ENCODE peak calls at places on chromosome 5, in ten cellular contexts. R is AG09309, Z is cardiac fibroblast, A is H1, X is brain microvascular endothelial cell, F is heart right ventricle, E is fibroblast of the aortic adventitia, O is choroid plexus epithelial cell, T is neural crest cell, W is AG10803. H is an unnamed sample.

GRCh38 chr5:66542728-66543127 is 53.5 kb upstream of the MAST4 start:
- DNase-seq in F (no peak), X (no peak), T (no peak), R (no peak), O (no peak), W (no peak), A (no peak), Z (no peak), E (no peak), H (no peak)

GRCh38 chr5:138504799-138505198 is 38.2 kb downstream of the ETF1 start:
- DNase-seq in X (no peak), T (no peak), O (no peak), E (peak), F (peak), Z (peak), A (no peak), W (peak), R (no peak), H (no peak)

GRCh38 chr5:41094871-41095270 is 23.7 kb upstream of the MROH2B start:
- DNase-seq in X (no peak), F (no peak), W (no peak), T (no peak), A (no peak), R (no peak), E (no peak), Z (peak), O (peak), H (no peak)

GRCh38 chr5:180873628-180874520 is 12.8 kb upstream of the ZFP62 start:
- DNase-seq in A (no peak), W (peak), X (peak), E (peak), F (no peak), Z (peak), R (no peak), T (no peak), O (peak), H (no peak)

GRCh38 chr5:177980776-177981175 is 15.3 kb downstream of the PROP1 start:
- DNase-seq in Z (no peak), X (no peak), R (no peak), E (no peak), T (no peak), F (no peak), W (no peak), O (peak), A (no peak), H (no peak)

GRCh38 chr5:143153332-143154119 is 250.0 kb downstream of the NR3C1 start:
- DNase-seq in A (no peak), F (peak), X (peak), W (peak), T (no peak), O (peak), Z (peak), E (peak), R (peak), H (no peak)

GRCh38 chr5:66498791-66499207 is 97.4 kb upstream of the MAST4 start:
- DNase-seq in Z (peak), F (no peak), O (no peak), W (peak), T (no peak), R (no peak), E (peak), X (peak), A (no peak), H (no peak)

GRCh38 chr5:114839360-114839759 is 330.3 kb downstream of the TRIM36 start:
- DNase-seq in W (no peak), A (no peak), R (no peak), O (no peak), T (no peak), X (no peak), Z (no peak), F (no peak), E (no peak), H (no peak)

GRCh38 chr5:23400951-23401350 is 106.5 kb upstream of the PRDM9 start:
- DNase-seq in W (no peak), Z (no peak), E (no peak), A (no peak), F (no peak), O (no peak), T (no peak), R (no peak), X (no peak), H (no peak)

GRCh38 chr5:180641566-180641900 is 7.9 kb downstream of the FLT4 start:
- DNase-seq in E (no peak), F (no peak), A (no peak), R (no peak), T (no peak), O (no peak), W (no peak), X (no peak), Z (no peak), H (no peak)

GRCh38 chr5:128084228-128085167 is 932 bp downstream of the SLC12A2 start:
- DNase-seq in E (peak), F (peak), O (peak), T (peak), Z (peak), X (no peak), R (no peak), A (no peak), W (no peak), H (peak)

GRCh38 chr5:37002176-37002751 is 125.7 kb downstream of the NIPBL start:
- DNase-seq in W (no peak), T (no peak), R (no peak), A (no peak), Z (no peak), F (no peak), X (no peak), E (no peak), O (no peak), H (no peak)

GRCh38 chr5:56415356-56415765 is 182.2 kb upstream of the ANKRD55 start:
- DNase-seq in Z (peak), T (no peak), O (peak), F (no peak), W (peak), A (no peak), E (peak), X (peak), R (peak), H (peak)

GRCh38 chr5:120405291-120405864 is 58.7 kb upstream of the PRR16 start:
- DNase-seq in W (peak), T (no peak), E (peak), R (peak), O (peak), A (no peak), Z (peak), F (no peak), X (peak), H (no peak)

GRCh38 chr5:44266882-44267577 is 122.2 kb downstream of the FGF10 start:
- DNase-seq in F (peak), Z (no peak), T (no peak), E (no peak), R (no peak), O (no peak), W (no peak), X (no peak), A (no peak), H (no peak)

DNA sequence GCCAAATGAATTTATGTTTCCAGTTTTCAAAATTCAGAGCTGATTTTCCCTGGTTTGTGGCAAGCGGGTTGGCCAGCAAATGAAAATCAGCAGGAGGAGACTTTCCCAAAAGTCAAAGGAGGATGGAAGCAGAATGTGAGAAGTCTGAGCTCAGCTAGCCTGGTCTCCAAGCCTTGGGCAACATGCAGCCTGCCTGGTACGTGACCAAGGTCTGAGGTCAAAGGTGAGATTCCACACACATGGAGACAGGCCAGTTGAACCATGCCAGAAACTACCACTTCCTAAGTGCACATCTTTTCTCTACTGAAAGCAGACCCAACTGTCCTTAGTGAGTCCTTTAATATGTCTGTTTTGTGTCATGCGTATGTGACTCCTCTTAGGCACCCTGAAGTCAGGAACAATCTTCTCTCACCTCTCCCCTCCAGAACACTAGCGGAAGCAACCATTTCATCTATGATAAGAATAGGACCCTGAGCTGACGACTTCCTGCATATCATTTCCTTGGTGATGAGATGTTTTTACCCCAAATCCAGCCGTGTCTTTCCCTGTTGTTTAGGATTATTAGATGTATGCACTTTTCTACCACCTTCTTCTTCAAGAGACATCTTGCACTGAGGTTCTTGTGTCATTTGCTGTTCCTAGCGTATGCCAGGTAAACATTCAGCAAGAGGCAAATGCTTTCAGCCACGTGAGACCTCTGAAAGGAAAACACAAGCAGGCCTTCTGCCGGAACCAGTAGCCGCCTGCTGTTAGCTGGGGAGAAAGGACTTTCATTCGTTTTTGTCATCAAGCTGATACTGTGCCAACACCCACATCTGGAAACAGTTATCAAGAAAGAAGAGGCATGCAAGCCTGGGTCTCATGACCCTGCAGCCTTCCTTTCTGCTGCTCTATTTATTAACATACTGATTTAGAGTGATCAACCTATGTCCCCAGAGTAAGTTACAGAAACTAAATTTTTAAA is 9.7 kb upstream of the TGFBI start:
- DNase-seq in E (peak), A (no peak), R (peak), F (no peak), T (no peak), Z (peak), W (peak), X (peak), O (peak), H (no peak)
- TF ChIP-seq CTCF in E (peak), A (no peak), R (peak), F (peak), T (no peak), Z (peak), W (peak), X (peak), O (peak), H (no peak)

GRCh38 chr5:158755971-158756370 is 343.7 kb downstream of the EBF1 start:
- DNase-seq in A (no peak), F (no peak), Z (no peak), T (no peak), O (peak), R (no peak), E (peak), X (peak), W (peak), H (no peak)

GRCh38 chr5:158755221-158755620 is 344.5 kb downstream of the EBF1 start:
- DNase-seq in O (no peak), A (no peak), X (no peak), F (no peak), E (no peak), W (no peak), R (no peak), Z (no peak), T (no peak), H (no peak)

GRCh38 chr5:158759276-158759675 is 340.4 kb downstream of the EBF1 start:
- DNase-seq in Z (no peak), O (peak), F (no peak), T (no peak), A (no peak), W (no peak), E (no peak), R (no peak), X (peak), H (no peak)

GRCh38 chr5:158758666-158759065 is 341.1 kb downstream of the EBF1 start:
- DNase-seq in O (peak), R (peak), F (no peak), A (no peak), E (peak), X (peak), W (peak), T (no peak), Z (peak), H (no peak)

DNA sequence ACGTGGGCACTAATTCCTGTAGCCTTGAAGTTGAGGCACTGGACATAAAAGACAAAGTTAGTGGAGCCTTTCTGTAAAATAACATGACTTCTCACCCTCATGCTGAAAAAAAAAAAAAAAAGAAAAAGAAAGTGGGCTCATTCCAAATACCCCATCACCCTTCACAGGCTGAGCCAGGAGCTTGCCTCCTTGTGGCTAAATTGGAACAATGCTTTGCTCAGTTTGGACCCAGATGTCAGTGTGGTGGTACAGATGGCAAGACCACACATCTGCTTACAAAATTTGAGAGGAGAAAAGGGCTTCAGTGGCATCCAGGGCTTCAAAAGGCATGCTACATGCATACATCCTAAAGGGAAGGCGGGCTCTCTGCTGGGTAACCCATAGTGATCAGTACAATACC is 342.8 kb downstream of the EBF1 start:
- DNase-seq in X (no peak), O (no peak), T (no peak), W (peak), Z (no peak), F (no peak), R (no peak), E (peak), A (no peak), H (no peak)
- TF ChIP-seq CTCF in X (peak), O (peak), T (peak), W (peak), Z (no peak), F (no peak), R (peak), E (peak), A (peak), H (no peak)

DNA sequence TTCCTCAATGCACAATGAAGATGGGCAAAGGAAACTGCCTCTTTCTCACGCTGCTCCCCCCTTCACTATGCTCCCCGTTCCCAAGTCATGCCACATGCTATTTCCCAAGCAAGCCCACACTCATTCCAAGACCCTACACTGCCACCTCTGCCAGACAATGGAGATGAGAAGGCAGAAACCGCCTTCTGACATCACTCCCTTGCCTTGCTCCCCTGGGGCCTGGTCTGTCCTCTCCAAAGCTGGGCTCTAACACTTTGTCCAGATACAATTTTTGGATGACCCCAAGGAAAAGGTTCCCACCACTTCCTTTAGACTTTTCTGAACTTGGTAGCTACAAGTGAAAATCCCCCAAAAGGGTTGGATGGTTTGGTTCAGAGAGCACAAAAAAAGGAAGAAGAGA is 7.2 kb upstream of the ADRA1B start:
- DNase-seq in W (no peak), Z (peak), X (no peak), A (no peak), R (no peak), O (no peak), F (no peak), T (no peak), E (no peak), H (no peak)
- TF ChIP-seq CTCF in W (no peak), Z (no peak), X (no peak), A (no peak), R (no peak), O (no peak), F (no peak), T (no peak), E (no peak), H (no peak)

DNA sequence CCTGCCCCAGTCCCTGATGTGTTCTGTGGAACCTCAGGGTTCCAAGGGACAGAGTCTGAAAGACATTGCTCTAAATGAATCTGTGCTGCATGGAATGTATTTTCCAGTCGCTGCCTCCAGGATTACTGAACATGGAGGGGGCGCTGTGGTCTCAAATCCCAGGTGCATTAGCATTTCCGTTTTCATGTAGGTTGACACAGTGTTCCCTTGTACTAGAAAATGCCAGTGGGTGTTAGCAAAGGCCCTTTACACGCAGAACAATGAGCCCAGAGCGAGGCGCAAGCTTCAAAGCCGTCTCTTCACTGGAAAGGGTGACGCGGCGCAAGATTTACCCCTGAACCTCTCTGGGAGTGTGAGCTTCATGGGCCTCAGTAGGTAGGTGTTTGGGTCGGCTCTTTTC is 308.3 kb downstream of the SLIT3 start:
- DNase-seq in E (no peak), X (no peak), A (no peak), Z (no peak), T (no peak), W (no peak), F (no peak), O (no peak), R (no peak), H (no peak)
- TF ChIP-seq CTCF in E (no peak), X (peak), A (peak), Z (no peak), T (peak), W (peak), F (peak), O (no peak), R (no peak), H (no peak)

GRCh38 chr5:64505769-64506566 is at the start of gene RGS7BP:
- DNase-seq in W (peak), R (no peak), A (peak), X (peak), Z (peak), E (peak), F (peak), O (peak), T (peak), H (no peak)

GRCh38 chr5:64502181-64502580 is 3.6 kb upstream of the RGS7BP start:
- DNase-seq in W (no peak), X (peak), A (no peak), T (no peak), F (no peak), Z (no peak), R (no peak), O (peak), E (no peak), H (no peak)

GRCh38 chr5:64509798-64510197 is 4.0 kb downstream of the RGS7BP start:
- DNase-seq in W (no peak), T (no peak), F (no peak), R (no peak), E (no peak), X (no peak), A (no peak), O (no peak), Z (no peak), H (no peak)

DNA sequence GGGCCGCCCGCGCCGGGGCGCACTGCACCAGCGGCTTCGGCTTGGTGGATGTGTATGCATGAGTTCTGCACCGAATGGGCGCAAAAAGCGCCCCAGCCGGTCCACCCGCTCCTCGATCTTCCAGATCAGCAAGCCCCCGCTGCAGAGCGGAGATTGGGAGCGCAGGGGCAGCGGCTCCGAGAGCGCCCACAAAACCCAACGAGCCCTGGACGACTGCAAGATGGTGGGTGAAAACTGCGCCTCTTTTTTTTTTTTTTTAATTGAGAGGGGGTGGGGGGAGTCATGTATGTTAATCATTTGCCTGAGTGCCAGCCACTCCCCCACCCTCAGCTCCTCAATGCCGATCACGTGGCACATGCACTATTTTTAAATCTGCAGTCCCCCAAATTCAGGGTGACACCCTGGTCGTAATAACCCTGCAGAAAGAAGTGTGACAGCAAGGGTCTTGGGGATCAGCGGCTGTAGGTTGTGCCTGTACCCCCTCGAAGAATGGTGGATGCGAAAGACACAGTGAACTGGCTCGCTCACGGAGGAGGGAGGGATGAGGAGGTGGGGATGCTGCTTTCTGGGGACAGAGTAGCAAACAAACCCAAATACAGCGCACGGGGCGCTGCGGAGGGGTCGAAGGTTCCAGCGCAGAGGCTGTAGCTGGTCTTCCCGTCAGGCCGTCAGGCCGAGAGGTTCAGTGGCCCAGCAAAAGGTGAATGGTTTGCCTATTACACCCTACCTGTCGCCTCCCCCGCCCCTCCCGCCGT is 929 bp downstream of the RGS7BP start:
- DNase-seq in X (no peak), W (no peak), T (peak), A (peak), E (no peak), O (no peak), F (no peak), Z (no peak), R (no peak), H (no peak)
- TF ChIP-seq CTCF in X (no peak), W (no peak), T (peak), A (peak), E (no peak), O (no peak), F (peak), Z (no peak), R (no peak), H (no peak)

GRCh38 chr5:141121563-141121962 is at the start of gene PCDHB4:
- DNase-seq in A (no peak), X (no peak), O (no peak), F (no peak), W (no peak), T (no peak), E (no peak), R (no peak), Z (no peak), H (no peak)
- TF ChIP-seq CTCF in A (peak), X (no peak), O (no peak), F (peak), W (peak), T (no peak), E (no peak), R (peak), Z (peak), H (no peak)

GRCh38 chr5:42745856-42746255 is 10.8 kb upstream of the CCDC152 start:
- DNase-seq in R (no peak), X (no peak), E (no peak), W (no peak), Z (no peak), T (no peak), O (no peak), F (no peak), A (no peak), H (no peak)

GRCh38 chr5:42749020-42749419 is 7.6 kb upstream of the CCDC152 start:
- DNase-seq in R (no peak), Z (no peak), A (no peak), F (no peak), X (peak), E (no peak), W (no peak), O (peak), T (no peak), H (no peak)

GRCh38 chr5:42750507-42750906 is 6.1 kb upstream of the CCDC152 start:
- DNase-seq in X (no peak), T (no peak), R (no peak), E (no peak), Z (no peak), O (no peak), A (no peak), F (no peak), W (no peak), H (no peak)

GRCh38 chr5:42740920-42741319 is 15.7 kb upstream of the CCDC152 start:
- DNase-seq in X (no peak), T (no peak), A (no peak), Z (no peak), O (no peak), F (no peak), R (no peak), W (no peak), E (no peak), H (no peak)

DNA sequence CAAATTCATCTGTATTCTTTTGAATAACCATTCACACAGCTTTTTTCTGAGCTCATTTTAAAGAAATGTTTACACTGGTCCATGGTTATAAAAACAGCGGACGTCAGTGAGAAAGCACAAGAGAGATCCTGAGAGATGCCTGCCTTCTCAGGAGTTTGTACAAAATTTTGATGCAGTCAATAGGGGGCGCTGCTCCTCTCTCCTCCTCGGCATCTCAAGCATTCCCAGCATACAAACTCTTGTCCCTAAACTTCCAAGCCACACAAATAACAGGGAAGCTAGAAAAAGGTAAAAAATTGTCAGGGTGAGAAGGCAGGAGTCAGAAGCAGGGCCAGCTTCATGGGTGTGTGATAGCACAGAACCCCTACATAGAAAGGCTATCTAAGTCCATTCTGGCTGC is 11.2 kb upstream of the CCDC152 start:
- DNase-seq in W (no peak), A (peak), O (peak), X (no peak), R (no peak), F (no peak), E (peak), Z (peak), T (peak), H (no peak)
- TF ChIP-seq CTCF in W (peak), A (peak), O (peak), X (peak), R (peak), F (no peak), E (peak), Z (peak), T (peak), H (peak)

H was measured in esophagus squamous epithelium.